ENCODE peak calls at places on chromosomes 2 and 18, in nine cellular contexts. L is GM06990; B is CD8-positive, alpha-beta T cell; W is choroid plexus epithelial cell; J is suprapubic skin; D is MCF 10A; Z is chondrocyte; S is fibroblast of lung; H is GM20000. P is an unnamed sample.

GRCh38 chr18:62978251-62979049 is 263.1 kb downstream of the PHLPP1 start:
- DNase-seq in W (no peak), S (no peak), J (no peak), D (no peak), H (no peak), L (no peak), Z (no peak), B (no peak), P (no peak)

GRCh38 chr2:97720746-97721145 is 7.4 kb downstream of the ZAP70 start:
- DNase-seq in S (no peak), W (no peak), B (no peak), Z (no peak), L (no peak), J (no peak), D (no peak), H (no peak), P (no peak)

GRCh38 chr18:22032392-22032961 is 136.9 kb upstream of the GATA6 start:
- DNase-seq in W (peak; percentile 73), S (peak; percentile 98), H (no peak), B (no peak), L (no peak), J (no peak), Z (no peak), D (peak; percentile 94), P (peak; percentile 64)

GRCh38 chr2:178756343-178756742 is 50.9 kb downstream of the TTN start:
- DNase-seq in H (no peak), W (no peak), Z (no peak), S (peak; percentile 20), D (no peak), B (no peak), L (no peak), J (no peak), P (no peak)

GRCh38 chr2:424306-425172 is 136.6 kb upstream of the ALKAL2 start:
- DNase-seq in S (peak; percentile 87), D (peak; percentile 86), J (no peak), H (no peak), W (peak; percentile 71), L (no peak), Z (no peak), B (no peak), P (no peak)

GRCh38 chr18:69897397-69898108 is 50.1 kb downstream of the CD226 start:
- DNase-seq in L (peak; percentile 32), W (no peak), Z (no peak), D (no peak), S (no peak), J (no peak), B (peak; percentile 45), H (peak; percentile 50), P (no peak)

GRCh38 chr2:102703748-102704147 is 58.1 kb upstream of the TMEM182 start:
- DNase-seq in B (no peak), L (no peak), H (peak; percentile 30), W (peak; percentile 61), Z (no peak), J (no peak), D (peak; percentile 35), S (peak; percentile 9), P (no peak)

GRCh38 chr18:8912348-8913057 is 190.0 kb upstream of the NDUFV2 start:
- DNase-seq in D (peak; percentile 10), H (peak; percentile 35), L (peak; percentile 69), Z (no peak), J (no peak), B (no peak), S (no peak), W (no peak), P (no peak)

DNA sequence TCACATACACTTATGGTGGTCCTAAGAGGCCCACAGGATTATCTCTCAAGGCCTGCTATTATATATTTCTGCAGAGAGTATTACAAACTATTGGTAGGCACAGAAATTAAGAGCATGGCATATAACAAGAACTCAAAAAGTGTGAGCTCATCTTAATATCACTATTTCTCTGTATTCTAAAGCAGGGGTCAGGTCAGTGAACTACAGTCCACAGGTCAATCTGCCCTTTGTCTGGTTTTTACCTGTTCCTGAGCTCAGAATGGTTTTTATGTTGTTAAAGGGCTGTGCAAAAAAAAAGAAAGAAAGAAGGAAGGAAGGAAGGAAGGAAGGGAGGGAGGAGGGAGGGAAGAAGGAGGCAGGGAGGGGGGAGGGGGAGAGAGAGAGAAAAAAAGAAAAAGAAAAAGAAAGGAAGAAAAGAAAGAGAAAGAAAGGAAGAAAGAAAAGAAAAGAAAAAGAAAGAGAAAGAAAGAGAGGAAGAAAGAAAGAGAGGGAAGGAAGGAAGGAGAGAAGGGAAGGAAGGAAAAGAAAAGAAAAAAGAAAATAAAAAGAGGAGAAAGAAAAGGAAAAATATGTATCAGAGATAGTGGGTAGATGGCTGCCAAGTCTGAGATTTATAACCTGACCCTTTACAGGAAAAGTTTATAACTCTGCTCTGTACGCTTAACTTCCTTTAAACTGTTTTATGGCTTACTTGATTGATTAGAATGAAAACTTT is 11.1 kb upstream of the SCYGR1 start:
- DNase-seq in J (no peak), B (no peak), L (no peak), W (no peak), H (no peak), Z (no peak), D (no peak), S (no peak), P (no peak)
- TF ChIP-seq CTCF in J (no peak), B (no peak), L (no peak), W (no peak), H (no peak), Z (no peak), D (no peak), S (no peak), P (no peak)

GRCh38 chr2:85675866-85676548 is 8.0 kb upstream of the SFTPB start:
- DNase-seq in Z (peak; percentile 7), H (no peak), J (peak; percentile 32), D (no peak), S (no peak), L (no peak), W (no peak), B (no peak), P (no peak)

GRCh38 chr2:85673736-85674375 is 5.9 kb upstream of the SFTPB start:
- DNase-seq in J (peak; percentile 65), W (no peak), L (no peak), B (no peak), D (no peak), Z (peak; percentile 38), S (no peak), H (no peak), P (no peak)

GRCh38 chr2:85674417-85674816 is 6.4 kb upstream of the SFTPB start:
- DNase-seq in J (peak; percentile 84), L (no peak), W (no peak), Z (no peak), H (no peak), B (no peak), D (peak; percentile 57), S (no peak), P (no peak)

GRCh38 chr2:85672486-85672885 is 4.5 kb upstream of the SFTPB start:
- DNase-seq in Z (no peak), L (no peak), W (no peak), S (no peak), D (no peak), J (no peak), B (no peak), H (no peak), P (no peak)

DNA sequence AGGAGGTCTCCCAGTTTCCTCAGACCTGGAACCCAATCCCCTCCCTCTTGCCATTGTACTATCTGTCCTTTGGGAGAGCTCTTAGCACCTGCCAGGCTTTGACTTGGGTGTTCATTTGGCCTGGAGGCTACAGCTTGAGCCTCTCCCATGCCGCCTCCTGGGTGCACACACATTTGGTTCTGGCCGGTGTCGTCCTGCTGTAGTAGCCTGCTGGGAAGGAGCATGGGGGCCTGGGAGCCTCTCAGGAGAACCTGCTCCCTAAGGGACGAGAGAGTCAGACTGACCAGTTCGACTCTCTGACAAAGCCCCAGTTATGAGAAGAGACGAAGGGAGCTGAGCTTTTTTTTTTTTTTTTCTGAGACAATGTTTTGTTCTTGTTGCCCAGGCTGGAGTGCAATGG is 7.4 kb upstream of the SFTPB start:
- DNase-seq in L (no peak), H (no peak), S (no peak), D (no peak), Z (peak; percentile 88), W (no peak), B (no peak), J (peak; percentile 50), P (no peak)
- TF ChIP-seq CTCF in L (no peak), H (no peak), S (no peak), D (no peak), Z (no peak), W (no peak), B (no peak), J (no peak), P (no peak)

GRCh38 chr2:132038179-132038882 is 123.4 kb downstream of the ANKRD30BL start:
- DNase-seq in W (no peak), J (no peak), L (peak; percentile 6), D (no peak), H (no peak), Z (no peak), S (peak; percentile 9), B (no peak), P (no peak)

GRCh38 chr2:132033365-132033764 is 128.4 kb downstream of the ANKRD30BL start:
- DNase-seq in S (no peak), W (no peak), Z (no peak), B (no peak), H (no peak), L (no peak), J (no peak), D (no peak), P (no peak)

GRCh38 chr2:132034646-132035045 is 127.1 kb downstream of the ANKRD30BL start:
- DNase-seq in B (no peak), Z (no peak), S (no peak), D (no peak), H (no peak), J (no peak), W (no peak), L (no peak), P (no peak)

GRCh38 chr2:132033949-132034348 is 127.8 kb downstream of the ANKRD30BL start:
- DNase-seq in D (no peak), S (no peak), B (no peak), J (no peak), Z (no peak), W (no peak), H (no peak), L (no peak), P (no peak)

GRCh38 chr2:132037527-132038178 is 124.1 kb downstream of the ANKRD30BL start:
- DNase-seq in D (no peak), J (no peak), S (peak; percentile 13), H (peak; percentile 14), Z (peak; percentile 77), L (peak; percentile 14), W (peak; percentile 1), B (no peak), P (no peak)
- TF ChIP-seq CTCF in D (no peak), J (no peak), S (no peak), H (no peak), Z (peak; percentile 35), L (no peak), W (no peak), B (no peak), P (no peak)

GRCh38 chr2:73937899-73938298 is 11.2 kb downstream of the DGUOK start:
- DNase-seq in B (no peak), W (no peak), H (no peak), L (no peak), J (no peak), Z (no peak), S (no peak), D (no peak), P (no peak)

GRCh38 chr2:73937103-73937885 is 10.6 kb downstream of the DGUOK start:
- DNase-seq in S (peak; percentile 85), J (no peak), W (no peak), D (no peak), H (no peak), Z (no peak), B (no peak), L (no peak), P (no peak)

GRCh38 chr2:73938761-73939352 is 12.2 kb downstream of the DGUOK start:
- DNase-seq in B (no peak), D (no peak), W (peak; percentile 73), S (peak; percentile 94), J (no peak), L (no peak), Z (no peak), H (no peak), P (no peak)

GRCh38 chr2:73942664-73943063 is 16.0 kb downstream of the DGUOK start:
- DNase-seq in Z (no peak), D (no peak), W (no peak), B (no peak), L (no peak), S (no peak), J (no peak), H (no peak), P (no peak)

DNA sequence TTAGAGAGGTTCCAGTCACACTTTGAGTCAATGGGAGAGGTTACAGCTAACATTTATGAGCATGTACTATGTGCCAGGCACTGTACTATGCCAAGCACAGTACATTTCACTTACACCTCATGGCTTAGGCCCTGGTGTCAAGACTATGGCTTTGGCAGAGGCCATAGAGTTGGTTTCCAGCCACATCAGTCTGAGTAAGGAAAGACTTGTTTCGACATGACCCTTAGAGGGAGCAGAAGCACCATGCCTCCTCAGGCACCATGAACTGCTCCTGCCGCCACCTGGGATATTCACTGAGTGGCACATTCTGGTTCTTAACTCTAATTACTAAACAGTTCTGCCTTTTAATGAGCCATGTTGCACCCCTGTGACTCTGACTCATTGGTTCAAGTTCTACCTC is 12.7 kb downstream of the DGUOK start:
- DNase-seq in S (peak; percentile 72), J (no peak), B (peak; percentile 47), W (peak; percentile 46), Z (no peak), L (no peak), D (peak; percentile 91), H (no peak), P (no peak)
- TF ChIP-seq CTCF in S (peak; percentile 24), J (no peak), B (peak; percentile 20), W (peak; percentile 33), Z (peak; percentile 35), L (no peak), D (peak; percentile 54), H (no peak), P (no peak)